ENCODE peak calls at places on chromosomes 4 and X, in four cellular contexts. One of them, this sample, is unnamed. For H3K4me1, the result is how much of the 10 kb centered on the place peaks cover.

GRCh38 chrX:88284844-88285243 is 462.2 kb upstream of the CPXCR1 start:
- DNase-seq in endodermal cell: no peak
- DNase-seq in heart right ventricle: no peak
- DNase-seq in H9: no peak
- DNase-seq in this sample: no peak

GRCh38 chr4:75623036-75623435 is 7.3 kb downstream of the CDKL2 start:
- DNase-seq in endodermal cell: no peak
- DNase-seq in H9: no peak
- DNase-seq in heart right ventricle: no peak
- DNase-seq in this sample: no peak

GRCh38 chr4:6321361-6321760 is 51.7 kb downstream of the WFS1 start:
- DNase-seq in H9: no peak
- DNase-seq in heart right ventricle: no peak
- DNase-seq in endodermal cell: no peak
- DNase-seq in this sample: no peak

GRCh38 chrX:96424007-96424406 is 260.6 kb upstream of the DIAPH2 start:
- DNase-seq in heart right ventricle: no peak
- DNase-seq in H9: no peak
- DNase-seq in endodermal cell: no peak
- DNase-seq in this sample: no peak

GRCh38 chr4:139900964-139901376 is 235.4 kb downstream of the MGST2 start:
- DNase-seq in heart right ventricle: no peak
- DNase-seq in H9: no peak
- DNase-seq in endodermal cell: no peak
- DNase-seq in this sample: peak

GRCh38 chr4:133316874-133317273 is 167.8 kb downstream of the PCDH10 start:
- DNase-seq in heart right ventricle: no peak
- DNase-seq in H9: no peak
- DNase-seq in endodermal cell: no peak
- DNase-seq in this sample: peak

GRCh38 chr4:100063355-100063754 is 113.3 kb upstream of the H2AZ1 start:
- DNase-seq in heart right ventricle: no peak
- DNase-seq in endodermal cell: no peak
- DNase-seq in H9: no peak
- DNase-seq in this sample: no peak

GRCh38 chr4:13627185-13627605 is 330 bp downstream of the BOD1L1 start:
- DNase-seq in heart right ventricle: no peak
- DNase-seq in H9: peak
- DNase-seq in endodermal cell: no peak
- DNase-seq in this sample: no peak

GRCh38 chrX:38138157-38138556 is 82.5 kb downstream of the SRPX start:
- DNase-seq in endodermal cell: peak
- DNase-seq in H9: no peak
- DNase-seq in heart right ventricle: no peak
- DNase-seq in this sample: no peak

GRCh38 chr4:34964613-34965012 is 1279.7 kb downstream of the ARAP2 start:
- DNase-seq in heart right ventricle: no peak
- DNase-seq in endodermal cell: no peak
- DNase-seq in H9: no peak
- DNase-seq in this sample: no peak

GRCh38 chrX:67614414-67614813 is 70.6 kb downstream of the AR start:
- DNase-seq in heart right ventricle: no peak
- DNase-seq in endodermal cell: no peak
- DNase-seq in H9: no peak
- DNase-seq in this sample: peak

GRCh38 chr4:15003891-15004700 is 1.8 kb downstream of the CPEB2 start:
- DNase-seq in endodermal cell: peak
- DNase-seq in heart right ventricle: peak
- DNase-seq in H9: peak
- DNase-seq in this sample: no peak

GRCh38 chr4:15007201-15007600 is 4.9 kb downstream of the CPEB2 start:
- DNase-seq in endodermal cell: no peak
- DNase-seq in H9: no peak
- DNase-seq in heart right ventricle: no peak
- DNase-seq in this sample: no peak

GRCh38 chr4:15005474-15006115 is 3.3 kb downstream of the CPEB2 start:
- DNase-seq in H9: no peak
- DNase-seq in endodermal cell: no peak
- DNase-seq in heart right ventricle: no peak
- DNase-seq in this sample: peak

GRCh38 chr4:15004701-15005301 is 2.5 kb downstream of the CPEB2 start:
- DNase-seq in endodermal cell: peak
- DNase-seq in H9: peak
- DNase-seq in heart right ventricle: peak
- DNase-seq in this sample: peak

DNA sequence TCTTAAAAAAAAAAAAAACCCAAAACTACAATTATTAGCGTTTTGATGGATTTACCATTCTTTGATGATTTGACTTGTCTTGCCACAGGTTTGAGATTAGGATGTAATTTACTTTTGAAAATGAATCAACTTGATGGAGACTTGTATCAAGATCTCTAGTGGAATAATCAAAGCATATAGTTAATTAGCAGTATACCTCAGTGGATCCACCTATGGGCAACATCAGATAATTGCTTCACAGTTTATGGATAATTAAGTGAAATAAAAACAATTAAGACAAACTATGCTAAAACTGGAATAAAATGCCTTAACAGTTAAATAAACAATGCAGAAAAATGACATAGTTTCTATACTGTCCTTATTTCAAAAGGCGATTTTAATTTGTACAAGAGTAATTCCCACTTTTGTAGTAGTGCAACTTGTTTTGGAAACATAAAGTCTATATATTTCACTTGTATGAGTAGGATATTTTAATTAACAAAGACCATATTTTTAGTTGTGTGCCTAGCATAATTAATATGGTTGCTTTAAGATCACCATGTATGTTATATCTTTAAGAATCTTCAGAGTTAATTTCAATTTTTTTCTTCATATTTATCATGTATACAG is 4.2 kb downstream of the CPEB2 start:
- DNase-seq in H9: no peak
- DNase-seq in heart right ventricle: no peak
- DNase-seq in endodermal cell: no peak
- DNase-seq in this sample: no peak
- H3K4me1 ChIP-seq in H9: under half
- H3K4me1 ChIP-seq in heart right ventricle: under half
- H3K4me1 ChIP-seq in endodermal cell: under half
- H3K4me1 ChIP-seq in this sample: under half

GRCh38 chr4:15343581-15343980 is 84.3 kb upstream of the C1QTNF7 start:
- DNase-seq in H9: no peak
- DNase-seq in heart right ventricle: no peak
- DNase-seq in endodermal cell: no peak
- DNase-seq in this sample: no peak

GRCh38 chr4:15343000-15343399 is 84.8 kb upstream of the C1QTNF7 start:
- DNase-seq in endodermal cell: no peak
- DNase-seq in H9: no peak
- DNase-seq in heart right ventricle: no peak
- DNase-seq in this sample: no peak

GRCh38 chr4:15341733-15342300 is 86.0 kb upstream of the C1QTNF7 start:
- DNase-seq in heart right ventricle: no peak
- DNase-seq in H9: no peak
- DNase-seq in endodermal cell: no peak
- DNase-seq in this sample: no peak

GRCh38 chr4:15345134-15345533 is 82.7 kb upstream of the C1QTNF7 start:
- DNase-seq in endodermal cell: peak
- DNase-seq in heart right ventricle: no peak
- DNase-seq in H9: peak
- DNase-seq in this sample: no peak

DNA sequence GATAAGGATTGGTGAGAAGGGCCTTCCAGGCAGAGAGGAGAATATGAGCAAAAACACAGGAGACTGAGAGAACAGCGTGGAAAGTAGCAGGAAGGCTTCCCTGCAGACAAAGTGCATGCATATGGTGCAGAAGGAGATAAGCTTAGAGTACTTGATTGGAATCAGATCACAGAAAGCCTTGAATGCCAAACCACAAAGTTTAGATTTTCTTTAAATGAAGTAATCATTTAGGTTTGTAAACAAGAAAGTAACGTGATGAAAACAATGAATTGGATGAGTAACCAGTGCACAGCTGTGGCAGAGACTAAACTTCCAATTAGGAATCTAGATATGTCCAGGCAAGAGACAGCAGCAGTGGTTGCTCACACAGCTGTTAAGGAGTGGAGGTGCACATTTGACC is 83.8 kb upstream of the C1QTNF7 start:
- DNase-seq in H9: no peak
- DNase-seq in heart right ventricle: no peak
- DNase-seq in endodermal cell: no peak
- DNase-seq in this sample: peak
- H3K27ac ChIP-seq in H9: no peak
- H3K27ac ChIP-seq in heart right ventricle: no peak
- H3K27ac ChIP-seq in endodermal cell: no peak
- H3K27ac ChIP-seq in this sample: no peak

GRCh38 chrX:70241501-70241900 is 7.0 kb downstream of the AWAT1 start:
- DNase-seq in endodermal cell: no peak
- DNase-seq in H9: no peak
- DNase-seq in heart right ventricle: no peak
- DNase-seq in this sample: no peak

GRCh38 chrX:70247252-70247651 is 12.8 kb downstream of the P2RY4 start:
- DNase-seq in endodermal cell: no peak
- DNase-seq in H9: no peak
- DNase-seq in heart right ventricle: no peak
- DNase-seq in this sample: no peak

DNA sequence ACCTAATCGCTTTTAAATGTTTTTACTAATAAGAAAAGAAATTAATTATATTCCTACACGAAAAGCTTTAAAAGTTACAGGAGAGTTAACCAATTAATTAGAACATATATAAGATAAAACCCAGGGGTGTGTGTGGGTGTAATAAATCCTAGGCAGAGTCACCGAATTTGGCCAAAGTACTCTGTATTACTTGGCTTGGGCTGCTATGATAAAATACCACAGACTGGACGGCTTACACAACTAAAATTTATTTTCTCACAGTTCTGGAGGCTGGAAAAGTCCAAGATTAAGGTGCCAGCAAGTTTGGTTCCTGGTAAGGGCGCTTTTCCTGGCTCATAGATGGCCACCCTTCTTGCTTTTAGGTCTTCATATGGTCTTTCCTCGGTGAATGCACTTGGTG is 10.4 kb downstream of the AWAT1 start:
- DNase-seq in endodermal cell: no peak
- DNase-seq in H9: no peak
- DNase-seq in heart right ventricle: no peak
- DNase-seq in this sample: no peak
- H3K4me1 ChIP-seq in endodermal cell: under half
- H3K4me1 ChIP-seq in H9: under half
- H3K4me1 ChIP-seq in heart right ventricle: under half
- H3K4me1 ChIP-seq in this sample: under half

GRCh38 chr4:772776-773175 is 53.2 kb downstream of the CPLX1 start:
- DNase-seq in heart right ventricle: no peak
- DNase-seq in endodermal cell: no peak
- DNase-seq in H9: no peak
- DNase-seq in this sample: no peak
- H3K27ac ChIP-seq in heart right ventricle: no peak
- H3K27ac ChIP-seq in endodermal cell: no peak
- H3K27ac ChIP-seq in H9: no peak
- H3K27ac ChIP-seq in this sample: no peak

GRCh38 chr4:137531951-137532868 is at the start of gene PCDH18:
- DNase-seq in endodermal cell: peak
- DNase-seq in H9: peak
- DNase-seq in heart right ventricle: peak
- DNase-seq in this sample: no peak
- H3K4me1 ChIP-seq in endodermal cell: under half
- H3K4me1 ChIP-seq in H9: under half
- H3K4me1 ChIP-seq in heart right ventricle: under half
- H3K4me1 ChIP-seq in this sample: under half

GRCh38 chrX:56746996-56747395 is 18.0 kb downstream of the NBDY start:
- DNase-seq in H9: no peak
- DNase-seq in endodermal cell: no peak
- DNase-seq in heart right ventricle: no peak
- DNase-seq in this sample: peak

DNA sequence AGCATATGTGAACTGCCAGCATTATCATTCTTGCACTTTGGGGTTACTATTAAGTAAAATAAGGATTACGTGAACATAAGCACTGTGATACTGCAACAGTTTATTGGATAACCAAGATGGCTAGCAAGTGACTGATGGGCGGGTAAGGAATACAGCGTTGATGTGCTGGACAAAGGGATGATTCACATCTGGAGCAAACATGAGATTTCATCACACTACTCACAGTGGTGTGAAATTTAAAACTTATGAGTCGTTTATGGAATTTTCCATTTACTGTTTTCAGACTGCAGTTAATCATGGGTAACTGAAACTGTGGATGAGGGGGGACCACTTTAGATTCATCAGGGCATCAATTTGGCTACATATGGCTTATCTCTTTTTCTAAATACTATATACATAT is 16.0 kb downstream of the NBDY start:
- DNase-seq in endodermal cell: no peak
- DNase-seq in heart right ventricle: no peak
- DNase-seq in H9: no peak
- DNase-seq in this sample: peak
- H3K27ac ChIP-seq in endodermal cell: no peak
- H3K27ac ChIP-seq in heart right ventricle: no peak
- H3K27ac ChIP-seq in H9: no peak
- H3K27ac ChIP-seq in this sample: peak

GRCh38 chrX:46444011-46444410 is 101.2 kb downstream of the ZNF674 start:
- DNase-seq in heart right ventricle: no peak
- DNase-seq in H9: no peak
- DNase-seq in endodermal cell: peak
- DNase-seq in this sample: peak

GRCh38 chrX:46447384-46447783 is 97.8 kb downstream of the ZNF674 start:
- DNase-seq in H9: no peak
- DNase-seq in endodermal cell: no peak
- DNase-seq in heart right ventricle: no peak
- DNase-seq in this sample: no peak

GRCh38 chrX:46446727-46447378 is 98.4 kb downstream of the ZNF674 start:
- DNase-seq in heart right ventricle: peak
- DNase-seq in H9: peak
- DNase-seq in endodermal cell: peak
- DNase-seq in this sample: peak
- H3K4me1 ChIP-seq in heart right ventricle: under half
- H3K4me1 ChIP-seq in H9: under half
- H3K4me1 ChIP-seq in endodermal cell: under half
- H3K4me1 ChIP-seq in this sample: under half

This sample was measured in foreskin keratinocyte.